ENCODE peak calls at places on chromosomes 5 and 9, in nine cellular contexts. W, K, A, H, I, C, M, P and N are unnamed samples.

GRCh38 chr9:71760901-71761300 is 7.4 kb downstream of the CEMIP2 start:
- DNase-seq in I (no peak), K (peak), C (no peak), W (no peak), M (no peak), P (no peak), A (no peak), H (no peak), N (no peak)

GRCh38 chr9:93267681-93268505 is 84.0 kb downstream of the WNK2 start:
- DNase-seq in A (peak), K (no peak), W (no peak), P (peak), I (peak), H (no peak), C (no peak), M (no peak), N (no peak)

GRCh38 chr5:181044662-181045305 is 4.7 kb downstream of the BTNL9 start:
- DNase-seq in K (peak), A (peak), H (no peak), W (no peak), I (peak), C (no peak), P (no peak), M (no peak), N (no peak)

GRCh38 chr9:133754187-133754586 is 16.0 kb upstream of the SARDH start:
- DNase-seq in I (no peak), P (no peak), W (no peak), M (no peak), A (peak), H (no peak), K (peak), C (no peak), N (no peak)

GRCh38 chr5:177423671-177424070 is 2.8 kb upstream of the GRK6 start:
- DNase-seq in A (no peak), M (no peak), W (no peak), H (no peak), P (no peak), I (no peak), C (no peak), K (no peak), N (no peak)

GRCh38 chr9:130143974-130144373 is 28.2 kb upstream of the NCS1 start:
- DNase-seq in M (no peak), H (no peak), P (no peak), C (peak), W (no peak), I (no peak), A (no peak), K (no peak), N (peak)

GRCh38 chr9:112754578-112754977 is 4.0 kb downstream of the SNX30 start:
- DNase-seq in H (peak), C (no peak), P (no peak), M (no peak), I (peak), W (no peak), K (no peak), A (no peak), N (no peak)

GRCh38 chr5:159345336-159345735 is 15.0 kb upstream of the IL12B start:
- DNase-seq in A (no peak), P (no peak), C (no peak), I (no peak), H (no peak), K (no peak), W (no peak), M (no peak), N (no peak)

GRCh38 chr5:17216974-17217325 is 481 bp upstream of the BASP1 start:
- DNase-seq in W (peak), A (peak), P (peak), H (no peak), C (peak), M (no peak), K (peak), I (peak), N (peak)

GRCh38 chr5:172436874-172437369 is 17.4 kb downstream of the SH3PXD2B start:
- DNase-seq in H (no peak), M (no peak), I (no peak), K (no peak), W (no peak), A (no peak), P (no peak), C (no peak), N (no peak)

GRCh38 chr5:148884339-148885020 is 58.1 kb downstream of the ADRB2 start:
- DNase-seq in K (no peak), C (no peak), A (no peak), P (no peak), M (no peak), H (no peak), W (no peak), I (no peak), N (no peak)

GRCh38 chr9:90848866-90849265 is 47.2 kb downstream of the SYK start:
- DNase-seq in C (no peak), H (no peak), P (no peak), M (no peak), K (no peak), W (no peak), I (no peak), A (no peak), N (no peak)

GRCh38 chr9:118262191-118262590 is 558.0 kb downstream of the TLR4 start:
- DNase-seq in W (no peak), K (no peak), P (no peak), C (no peak), H (no peak), I (no peak), M (no peak), A (no peak), N (no peak)

GRCh38 chr5:72818866-72819534 is 2.5 kb downstream of the TNPO1 start:
- DNase-seq in H (no peak), M (no peak), A (peak), P (peak), C (peak), I (peak), K (peak), W (peak), N (peak)

GRCh38 chr9:100465270-100465669 is 7.7 kb upstream of the TMEFF1 start:
- DNase-seq in I (no peak), P (no peak), W (no peak), K (no peak), H (no peak), A (no peak), M (no peak), C (no peak), N (no peak)

GRCh38 chr9:137218754-137219271 is 3.2 kb downstream of the RNF208 start:
- DNase-seq in A (no peak), K (no peak), P (peak), I (no peak), H (no peak), C (peak), M (no peak), W (peak), N (peak)

GRCh38 chr5:119680080-119680479 is 50.7 kb downstream of the FAM170A start:
- DNase-seq in W (no peak), C (no peak), I (no peak), P (no peak), K (no peak), H (no peak), M (no peak), A (no peak), N (no peak)

GRCh38 chr9:122091682-122092592 is 1.2 kb downstream of the TTLL11 start:
- DNase-seq in M (no peak), P (no peak), W (no peak), H (no peak), A (no peak), I (peak), K (no peak), C (no peak), N (no peak)

GRCh38 chr5:68778467-68778866 is 315.3 kb upstream of the SLC30A5 start:
- DNase-seq in C (no peak), M (no peak), W (no peak), I (no peak), K (no peak), H (no peak), P (peak), A (no peak), N (no peak)

GRCh38 chr9:19804431-19804830 is 15.6 kb upstream of the SLC24A2 start:
- DNase-seq in H (no peak), P (no peak), C (no peak), W (no peak), A (no peak), I (no peak), M (no peak), K (no peak), N (no peak)

GRCh38 chr5:173326501-173326960 is 1.7 kb downstream of the STC2 start:
- DNase-seq in I (no peak), H (peak), W (no peak), M (no peak), A (peak), K (no peak), C (peak), P (no peak), N (peak)

GRCh38 chr5:99019812-99020697 is 91.2 kb upstream of the CHD1 start:
- DNase-seq in H (peak), P (peak), I (no peak), W (no peak), K (no peak), A (no peak), C (peak), M (peak), N (peak)

GRCh38 chr9:589723-590122 is 251.8 kb upstream of the DMRT1 start:
- DNase-seq in A (no peak), I (peak), K (no peak), C (peak), W (no peak), H (no peak), M (no peak), P (peak), N (peak)

GRCh38 chr9:93301291-93301811 is 117.4 kb downstream of the WNK2 start:
- DNase-seq in C (no peak), I (peak), K (no peak), A (peak), P (no peak), H (no peak), W (no peak), M (no peak), N (no peak)

GRCh38 chr5:116486588-116486987 is 88.0 kb downstream of the SEMA6A start:
- DNase-seq in M (no peak), I (no peak), A (no peak), W (no peak), H (no peak), K (no peak), C (no peak), P (no peak), N (no peak)

GRCh38 chr5:38641003-38641402 is 84.6 kb upstream of the LIFR start:
- DNase-seq in A (no peak), M (no peak), W (no peak), P (no peak), I (no peak), H (no peak), C (no peak), K (no peak), N (peak)

GRCh38 chr5:39164529-39165402 is 54.6 kb downstream of the FYB1 start:
- DNase-seq in P (peak), K (no peak), C (peak), M (no peak), A (no peak), H (no peak), W (no peak), I (no peak), N (no peak)

GRCh38 chr5:170611446-170612088 is 107.7 kb downstream of the KCNIP1 start:
- DNase-seq in A (peak), W (no peak), I (no peak), H (no peak), M (no peak), K (no peak), C (peak), P (peak), N (peak)

GRCh38 chr5:109901628-109901981 is 211.9 kb downstream of the MAN2A1 start:
- DNase-seq in P (no peak), K (no peak), A (no peak), I (no peak), M (no peak), W (no peak), C (no peak), H (no peak), N (no peak)

GRCh38 chr9:36443581-36443980 is 43.5 kb upstream of the RNF38 start:
- DNase-seq in W (no peak), K (no peak), M (no peak), C (no peak), I (no peak), A (no peak), H (no peak), P (no peak), N (no peak)

GRCh38 chr9:5617749-5618148 is 11.2 kb upstream of the RIC1 start:
- DNase-seq in P (no peak), K (no peak), A (no peak), H (no peak), C (no peak), M (no peak), I (peak), W (no peak), N (no peak)

GRCh38 chr5:43156388-43156787 is 35.6 kb upstream of the NIM1K start:
- DNase-seq in K (no peak), W (no peak), M (no peak), I (no peak), C (peak), A (no peak), P (no peak), H (no peak), N (peak)

GRCh38 chr9:1050125-1050895 is at the start of gene DMRT2:
- DNase-seq in H (peak), K (peak), M (peak), W (peak), A (no peak), C (peak), P (no peak), I (peak), N (peak)

GRCh38 chr5:10596310-10596703 is 32.4 kb downstream of the ANKRD33B start:
- DNase-seq in W (no peak), A (no peak), C (no peak), H (no peak), M (no peak), P (no peak), K (no peak), I (no peak), N (no peak)

GRCh38 chr5:10595678-10596309 is 31.9 kb downstream of the ANKRD33B start:
- DNase-seq in W (peak), P (peak), C (peak), K (no peak), M (no peak), A (no peak), H (peak), I (no peak), N (peak)

GRCh38 chr5:10594591-10595210 is 30.8 kb downstream of the ANKRD33B start:
- DNase-seq in H (no peak), K (no peak), C (peak), W (no peak), A (peak), M (no peak), I (no peak), P (no peak), N (peak)

GRCh38 chr5:10593531-10594181 is 29.8 kb downstream of the ANKRD33B start:
- DNase-seq in A (no peak), I (no peak), W (no peak), M (no peak), P (no peak), H (no peak), C (no peak), K (no peak), N (no peak)

DNA sequence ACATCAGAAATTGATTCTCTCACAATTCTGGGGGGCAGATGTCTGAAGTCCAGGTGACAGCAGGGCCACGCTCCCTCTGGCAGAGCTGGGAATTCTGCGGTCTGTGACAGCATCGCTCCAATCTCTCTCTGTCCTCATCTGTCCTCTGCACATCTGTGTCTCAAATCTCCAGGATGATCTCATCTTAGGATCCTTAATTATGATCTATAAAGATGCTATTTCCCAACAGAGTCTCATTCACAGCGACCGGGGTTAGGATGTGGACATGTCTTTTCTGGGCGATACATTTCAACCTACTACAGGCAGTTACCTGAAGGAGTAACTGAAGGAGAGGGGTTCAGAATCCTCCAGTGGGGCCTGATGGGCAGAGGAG is 31.4 kb downstream of the ANKRD33B start:
- DNase-seq in I (no peak), C (no peak), H (no peak), P (no peak), A (no peak), W (no peak), M (no peak), K (no peak), N (no peak)
- H3K4me3 ChIP-seq in I (no peak), C (no peak), H (peak), P (no peak), A (peak), W (peak), M (peak), K (no peak), N (no peak)

GRCh38 chr9:109868722-109869121 is 88.7 kb downstream of the PALM2AKAP2 start:
- DNase-seq in M (no peak), C (no peak), P (no peak), A (no peak), H (no peak), W (no peak), K (no peak), I (no peak), N (no peak)
- TF ChIP-seq CTCF in M (no peak), C (no peak), P (no peak), A (no peak), H (no peak), W (no peak), K (no peak), I (no peak), N (no peak)

DNA sequence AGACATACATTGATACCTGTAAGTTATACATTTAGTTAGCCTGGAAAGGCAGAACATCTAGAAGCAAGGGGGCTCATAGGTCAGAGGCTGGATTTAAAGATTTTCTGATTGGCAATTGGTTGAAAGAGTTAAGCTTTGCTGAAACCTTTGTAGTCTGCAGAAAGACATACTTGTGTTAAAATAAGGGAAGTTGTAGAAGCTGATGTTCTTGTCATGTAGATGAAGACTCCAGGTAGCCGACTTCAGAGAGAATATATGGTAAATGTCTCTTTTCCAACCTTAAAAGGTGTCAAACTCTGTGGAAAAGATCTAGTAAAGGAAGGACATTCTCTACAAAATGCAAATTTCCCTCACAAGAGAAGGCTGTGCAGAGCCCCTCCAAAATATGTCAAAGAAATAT is 62.9 kb upstream of the ADAMTS16 start:
- DNase-seq in A (no peak), W (no peak), M (no peak), H (no peak), I (no peak), P (no peak), K (no peak), C (no peak), N (no peak)
- H3K4me3 ChIP-seq in A (no peak), W (no peak), M (no peak), H (no peak), I (no peak), P (no peak), K (no peak), C (no peak), N (no peak)

DNA sequence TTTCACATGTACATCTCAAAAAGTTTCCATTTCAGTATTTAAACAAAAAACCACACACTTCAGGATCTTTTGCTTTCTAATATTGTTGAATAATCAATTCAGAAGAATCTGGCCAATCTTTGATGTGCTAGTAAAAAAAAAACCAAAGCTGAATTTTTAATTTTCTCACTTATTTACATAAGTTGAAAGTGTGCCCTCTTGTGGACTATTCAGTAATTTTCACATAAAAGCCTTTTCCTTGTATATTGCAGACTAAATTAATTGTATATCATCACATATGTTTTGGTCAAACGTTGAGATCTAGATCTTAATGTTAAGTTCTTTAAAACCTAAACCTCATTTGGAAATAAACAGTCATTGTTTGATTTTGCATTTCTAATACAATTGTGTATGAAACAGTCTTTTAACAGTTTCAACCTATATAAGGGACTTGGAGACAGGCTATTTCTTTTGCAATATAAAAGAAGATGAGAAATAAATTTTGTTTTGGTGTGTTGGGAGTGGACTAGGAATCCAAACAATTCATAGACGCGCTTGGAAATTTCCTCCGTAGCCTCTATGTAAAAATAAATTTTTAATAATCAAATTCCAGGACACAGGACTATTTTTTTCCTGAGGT is 68.1 kb downstream of the NIPBL start:
- DNase-seq in P (peak), K (no peak), M (no peak), H (no peak), C (no peak), W (no peak), I (peak), A (no peak), N (peak)
- TF ChIP-seq CTCF in P (peak), K (peak), M (peak), H (peak), C (peak), W (peak), I (peak), A (peak), N (peak)

GRCh38 chr9:38620483-38621433 is at the start of gene ANKRD18A:
- DNase-seq in P (peak), C (peak), A (peak), H (peak), K (peak), M (peak), W (peak), I (no peak), N (peak)
- H3K4me3 ChIP-seq in P (peak), C (peak), A (peak), H (peak), K (peak), M (peak), W (peak), I (no peak), N (peak)

GRCh38 chr9:74281674-74282073 is 215.5 kb upstream of the RORB start:
- DNase-seq in I (peak), P (no peak), H (no peak), W (no peak), K (no peak), A (no peak), M (no peak), C (no peak), N (no peak)
- TF ChIP-seq CTCF in I (peak), P (peak), H (no peak), W (no peak), K (peak), A (no peak), M (peak), C (peak), N (no peak)

GRCh38 chr9:136050706-136051567 is 44.2 kb downstream of the NACC2 start:
- DNase-seq in C (no peak), H (no peak), P (peak), I (no peak), W (no peak), A (no peak), M (no peak), K (peak), N (peak)
- H3K4me3 ChIP-seq in C (peak), H (peak), P (peak), I (no peak), W (peak), A (peak), M (peak), K (peak), N (peak)

GRCh38 chr5:150161242-150162141 is 5.1 kb upstream of the CDX1 start:
- DNase-seq in W (peak), I (peak), C (peak), M (no peak), P (peak), A (peak), H (no peak), K (peak), N (peak)
- TF ChIP-seq CTCF in W (peak), I (peak), C (peak), M (peak), P (peak), A (peak), H (peak), K (peak), N (peak)